ENCODE peak calls at places on chromosome 19, in nine cellular contexts. R, V, H, C, P, T, S, U and F are unnamed samples.

GRCh38 chr19:47093254-47093653 is 20.3 kb downstream of the ZC3H4 start:
- DNase-seq in R (no peak), V (no peak), H (no peak), C (no peak), P (no peak), T (no peak), S (no peak), U (no peak), F (no peak)

GRCh38 chr19:7861619-7862412 is 12.4 kb downstream of the PRR36 start:
- DNase-seq in R (no peak), V (no peak), H (no peak), C (no peak), P (no peak), T (no peak), S (peak), U (no peak), F (no peak)

GRCh38 chr19:27746691-27747380 is 1466.1 kb downstream of the UQCRFS1 start:
- DNase-seq in R (peak), V (peak), H (peak), C (no peak), P (peak), T (no peak), S (peak), U (peak), F (no peak)

GRCh38 chr19:541699-542098 is 2.2 kb upstream of the GZMM start:
- DNase-seq in R (no peak), V (no peak), H (no peak), C (no peak), P (no peak), T (no peak), S (no peak), U (no peak), F (no peak)

GRCh38 chr19:39599116-39599515 is 3.2 kb upstream of the LGALS13 start:
- DNase-seq in R (no peak), V (peak), H (no peak), C (no peak), P (no peak), T (no peak), S (no peak), U (no peak), F (peak)

GRCh38 chr19:53193534-53194222 is 520 bp upstream of the ZNF665 start:
- DNase-seq in R (no peak), V (no peak), H (no peak), C (no peak), P (no peak), T (no peak), S (no peak), U (no peak), F (no peak)

GRCh38 chr19:5235458-5236219 is 105.0 kb downstream of the PTPRS start:
- DNase-seq in R (no peak), V (no peak), H (no peak), C (no peak), P (no peak), T (no peak), S (no peak), U (no peak), F (no peak)

GRCh38 chr19:13100031-13100588 is 2.5 kb downstream of the LYL1 start:
- DNase-seq in R (no peak), V (peak), H (peak), C (no peak), P (no peak), T (no peak), S (no peak), U (no peak), F (peak)

GRCh38 chr19:42277821-42278809 is 9.1 kb downstream of the CIC start:
- DNase-seq in R (peak), V (no peak), H (peak), C (no peak), P (no peak), T (no peak), S (no peak), U (no peak), F (peak)

GRCh38 chr19:20038358-20039202 is 725 bp downstream of the ZNF682 start:
- DNase-seq in R (no peak), V (no peak), H (no peak), C (no peak), P (no peak), T (no peak), S (no peak), U (no peak), F (no peak)

GRCh38 chr19:39046037-39046821 is 13.9 kb upstream of the FBXO27 start:
- DNase-seq in R (no peak), V (peak), H (no peak), C (no peak), P (no peak), T (no peak), S (no peak), U (no peak), F (no peak)

DNA sequence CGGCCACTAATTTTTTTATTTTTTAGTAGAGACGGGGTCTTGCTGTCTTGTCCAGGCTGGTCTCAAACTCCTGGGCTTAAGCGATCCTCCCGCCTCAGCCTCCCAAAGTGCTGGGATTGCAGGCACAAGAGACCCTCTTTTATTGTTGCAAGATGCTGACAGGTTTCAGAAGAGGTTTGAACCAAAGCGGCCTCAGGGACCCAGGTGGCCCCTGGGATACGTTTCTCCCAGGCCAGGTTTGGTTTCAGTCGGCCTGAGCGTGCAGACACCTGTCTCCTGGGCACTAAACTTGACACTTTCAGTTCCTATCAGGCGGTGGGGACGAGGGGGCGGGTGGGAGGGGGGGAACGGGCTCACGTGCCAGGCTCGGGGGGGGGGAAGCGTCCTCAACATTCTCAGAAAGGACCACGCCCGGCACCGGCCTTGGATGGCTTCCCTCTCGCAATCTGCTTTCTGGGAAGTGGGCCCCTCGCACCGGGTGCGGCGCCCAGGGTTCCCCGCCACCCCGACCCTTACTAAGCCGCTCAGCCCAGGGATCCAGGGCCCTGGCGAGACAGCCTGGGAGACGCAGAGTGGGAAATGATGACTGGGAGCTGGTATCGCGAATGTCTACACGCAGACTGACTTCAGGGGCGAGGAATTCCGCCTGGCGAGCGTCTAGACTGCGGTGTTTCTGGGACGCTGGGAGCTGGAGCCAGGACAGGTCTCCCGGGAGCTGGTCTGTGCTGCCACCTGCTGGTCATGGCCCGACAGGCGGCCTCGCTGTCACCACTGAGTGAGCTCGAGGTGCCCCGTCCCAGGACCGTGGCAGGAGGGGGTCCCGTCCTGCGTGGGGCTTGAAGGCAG is 91.6 kb downstream of the GNG7 start:
- DNase-seq in R (peak), V (peak), H (peak), C (peak), P (peak), T (peak), S (peak), U (peak), F (peak)
- TF ChIP-seq POLR2A in R (no peak), V (no peak), H (no peak), C (peak), P (no peak), T (no peak), S (no peak), U (no peak), F (peak)

GRCh38 chr19:48913114-48913513 is 13.0 kb downstream of the NUCB1 start:
- DNase-seq in R (no peak), V (no peak), H (no peak), C (no peak), P (no peak), T (no peak), S (no peak), U (no peak), F (no peak)
- TF ChIP-seq POLR2A in R (no peak), V (no peak), H (no peak), C (no peak), P (no peak), T (no peak), S (no peak), U (no peak), F (no peak)

DNA sequence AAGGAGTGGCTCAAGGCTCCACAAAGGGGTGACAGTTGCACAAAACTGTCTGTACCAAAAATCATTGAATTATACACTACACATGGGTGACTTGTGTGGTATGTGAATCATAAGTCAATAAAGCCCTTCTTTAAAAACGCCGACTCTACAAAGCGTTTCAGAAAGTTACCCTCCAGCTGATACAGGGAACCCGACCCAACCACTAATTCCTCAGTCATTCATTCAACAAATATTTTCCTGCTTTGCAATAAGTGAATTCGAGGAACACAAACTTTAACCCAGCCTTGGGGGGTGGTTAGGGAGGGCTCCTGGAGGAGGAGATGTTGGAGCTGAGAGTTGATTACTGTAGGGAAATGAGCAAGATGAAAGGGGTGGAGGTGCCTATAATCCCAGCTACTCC is 32.0 kb downstream of the LTBP4 start:
- DNase-seq in R (no peak), V (no peak), H (no peak), C (no peak), P (no peak), T (no peak), S (no peak), U (no peak), F (no peak)
- TF ChIP-seq POLR2A in R (no peak), V (no peak), H (no peak), C (no peak), P (no peak), T (no peak), S (no peak), U (no peak), F (no peak)

GRCh38 chr19:45142728-45143115 is 18.1 kb downstream of the NKPD1 start:
- DNase-seq in R (no peak), V (no peak), H (no peak), C (no peak), P (no peak), T (no peak), S (no peak), U (no peak), F (no peak)
- TF ChIP-seq POLR2A in R (no peak), V (no peak), H (no peak), C (no peak), P (no peak), T (no peak), S (no peak), U (no peak), F (no peak)

GRCh38 chr19:4060621-4061177 is 6.0 kb downstream of the ZBTB7A start:
- DNase-seq in R (no peak), V (no peak), H (peak), C (no peak), P (peak), T (no peak), S (no peak), U (no peak), F (no peak)

GRCh38 chr19:4062576-4063368 is 3.9 kb downstream of the ZBTB7A start:
- DNase-seq in R (no peak), V (no peak), H (peak), C (no peak), P (peak), T (no peak), S (no peak), U (no peak), F (no peak)

GRCh38 chr19:4059931-4060620 is 6.6 kb downstream of the ZBTB7A start:
- DNase-seq in R (no peak), V (no peak), H (peak), C (peak), P (peak), T (peak), S (peak), U (peak), F (no peak)

GRCh38 chr19:4061683-4062575 is 4.8 kb downstream of the ZBTB7A start:
- DNase-seq in R (peak), V (no peak), H (peak), C (no peak), P (peak), T (no peak), S (peak), U (no peak), F (no peak)

DNA sequence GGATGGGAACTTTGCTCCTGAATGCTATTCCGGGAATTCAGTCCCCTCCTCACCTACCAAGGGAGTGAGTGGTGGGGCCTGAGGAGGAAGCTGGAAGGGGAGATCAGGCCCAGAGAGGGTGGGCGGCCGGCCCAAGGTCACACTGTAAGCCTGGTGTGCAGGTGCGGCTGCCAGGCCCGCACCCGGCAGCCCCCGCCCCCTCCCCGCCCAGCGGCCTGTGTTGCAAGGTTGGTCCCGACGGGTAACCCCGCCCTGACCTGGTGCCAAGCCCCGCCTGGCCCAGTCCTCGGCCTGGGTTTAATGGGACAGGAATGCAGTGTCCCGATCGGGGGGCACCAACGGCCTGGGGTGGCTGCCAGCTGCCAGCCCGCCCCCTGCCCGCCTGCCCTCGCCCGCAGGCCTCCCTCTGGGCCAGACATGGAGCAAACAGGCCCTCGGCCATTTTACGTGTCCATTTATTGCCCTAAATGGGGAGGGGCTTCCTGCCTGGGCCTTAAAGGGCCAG is 5.5 kb downstream of the ZBTB7A start:
- DNase-seq in R (peak), V (peak), H (peak), C (peak), P (peak), T (peak), S (peak), U (peak), F (peak)
- TF ChIP-seq POLR2A in R (no peak), V (no peak), H (no peak), C (no peak), P (peak), T (no peak), S (no peak), U (no peak), F (no peak)

GRCh38 chr19:58578430-58578925 is 5.3 kb upstream of the MZF1 start:
- DNase-seq in R (no peak), V (no peak), H (no peak), C (peak), P (no peak), T (no peak), S (no peak), U (no peak), F (no peak)

GRCh38 chr19:58577581-58578429 is 4.7 kb upstream of the MZF1 start:
- DNase-seq in R (no peak), V (no peak), H (peak), C (peak), P (no peak), T (no peak), S (peak), U (no peak), F (no peak)

GRCh38 chr19:58572818-58573657 is at the start of gene MZF1:
- DNase-seq in R (peak), V (peak), H (peak), C (peak), P (peak), T (peak), S (peak), U (peak), F (peak)

GRCh38 chr19:58573658-58574164 is 576 bp upstream of the MZF1 start:
- DNase-seq in R (no peak), V (no peak), H (no peak), C (no peak), P (no peak), T (no peak), S (no peak), U (no peak), F (no peak)

DNA sequence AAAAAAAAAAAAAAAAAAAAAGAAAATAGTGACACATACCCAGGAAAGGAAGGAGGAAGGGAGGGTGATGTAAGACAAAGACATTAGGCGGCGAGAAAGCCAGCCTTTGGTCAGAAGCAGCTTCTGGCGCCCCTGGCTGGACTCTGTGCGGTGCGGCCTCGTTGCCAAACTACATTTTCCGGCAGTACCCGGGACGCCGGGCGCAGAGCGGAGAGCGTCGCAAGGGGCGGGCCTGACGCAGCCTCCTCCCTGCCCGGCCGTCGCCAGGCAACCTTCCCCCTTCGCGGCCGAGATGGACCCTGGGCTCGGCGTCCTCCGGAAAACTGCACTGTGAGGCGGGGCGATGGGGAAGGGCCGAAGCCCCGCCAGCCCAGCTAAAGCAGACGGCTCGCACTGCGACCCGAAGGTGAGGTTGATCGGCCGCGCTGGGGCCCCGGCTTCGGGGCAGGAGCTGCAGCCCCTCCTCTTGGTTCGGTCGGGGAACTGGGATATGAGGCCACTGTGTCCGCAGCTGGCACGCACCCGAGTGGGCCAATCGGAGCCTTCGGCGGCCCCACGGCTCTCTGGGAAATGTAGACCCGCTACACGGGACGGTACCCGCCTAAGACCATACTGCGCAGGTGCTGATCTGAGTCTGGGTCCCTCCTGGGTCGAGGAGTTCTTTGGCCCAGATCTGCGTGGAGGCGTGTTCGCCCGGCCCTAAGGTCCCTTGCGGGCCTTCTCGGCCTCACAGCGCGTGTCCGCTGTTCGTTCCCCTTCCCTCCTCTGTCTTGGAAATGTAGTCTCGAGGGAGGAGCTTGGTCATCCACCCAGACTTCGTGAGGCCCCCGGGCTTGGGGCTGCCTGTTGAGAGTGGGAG is 2.3 kb upstream of the MZF1 start:
- DNase-seq in R (peak), V (peak), H (peak), C (peak), P (peak), T (peak), S (peak), U (peak), F (peak)
- TF ChIP-seq POLR2A in R (no peak), V (peak), H (no peak), C (peak), P (peak), T (peak), S (no peak), U (no peak), F (peak)

GRCh38 chr19:33298146-33298911 is 4.0 kb downstream of the CEBPA start:
- DNase-seq in R (peak), V (no peak), H (peak), C (no peak), P (peak), T (no peak), S (peak), U (no peak), F (no peak)
- TF ChIP-seq POLR2A in R (no peak), V (peak), H (no peak), C (no peak), P (no peak), T (no peak), S (no peak), U (no peak), F (no peak)

DNA sequence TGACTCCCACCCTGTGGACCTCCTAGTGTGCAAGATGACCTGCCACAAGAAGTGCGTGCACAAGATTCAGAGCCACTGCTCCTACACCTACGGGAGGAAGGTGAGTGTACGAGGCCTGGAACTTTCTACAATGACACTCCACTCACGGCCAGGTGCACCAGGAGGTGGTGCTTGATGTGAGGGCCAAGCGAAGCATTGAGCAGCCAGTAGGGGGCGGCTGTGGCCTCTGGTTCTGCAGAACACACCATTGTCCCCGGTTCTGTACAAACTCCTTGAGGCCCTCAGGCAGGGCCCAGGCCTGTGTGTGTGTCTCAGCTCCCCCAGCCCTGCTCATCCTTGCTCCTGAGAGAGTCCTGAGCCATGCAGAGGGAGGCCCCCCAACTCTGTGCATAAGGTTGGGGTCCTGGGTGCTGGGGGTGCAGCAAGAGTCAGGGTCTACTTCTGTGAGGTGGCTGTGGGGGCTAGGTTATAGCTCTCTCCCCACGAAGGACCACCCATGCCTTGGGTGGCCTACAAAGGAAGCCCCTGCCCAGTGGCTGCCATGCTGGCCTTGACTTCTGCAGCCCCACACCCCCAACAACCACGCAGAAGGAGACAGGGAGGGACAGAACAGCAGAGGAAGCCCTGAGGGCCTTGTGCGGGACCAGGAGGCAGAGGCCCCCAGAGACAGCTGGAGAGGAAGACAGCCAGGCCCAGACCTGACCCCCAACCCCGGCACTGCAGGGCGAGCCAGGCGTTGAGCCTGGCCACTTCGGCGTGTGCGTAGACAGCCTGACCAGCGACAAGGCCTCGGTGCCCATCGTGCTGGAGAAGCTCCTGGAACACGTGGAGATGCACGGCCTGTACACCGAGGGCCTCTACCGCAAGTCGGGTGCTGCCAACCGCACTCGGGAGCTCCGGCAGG is 9.7 kb upstream of the USE1 start:
- DNase-seq in R (peak), V (peak), H (peak), C (peak), P (peak), T (peak), S (peak), U (no peak), F (no peak)
- TF ChIP-seq POLR2A in R (no peak), V (no peak), H (no peak), C (no peak), P (no peak), T (no peak), S (no peak), U (no peak), F (no peak)

GRCh38 chr19:51809787-51810186 is 14.8 kb downstream of the FPR3 start:
- DNase-seq in R (no peak), V (no peak), H (no peak), C (no peak), P (no peak), T (no peak), S (no peak), U (peak), F (no peak)
- TF ChIP-seq POLR2A in R (no peak), V (no peak), H (no peak), C (no peak), P (no peak), T (no peak), S (no peak), U (no peak), F (no peak)

GRCh38 chr19:29773141-29773540 is 38.6 kb upstream of the CCNE1 start:
- DNase-seq in R (no peak), V (no peak), H (no peak), C (no peak), P (no peak), T (no peak), S (no peak), U (no peak), F (no peak)

GRCh38 chr19:29774126-29774525 is 37.7 kb upstream of the CCNE1 start:
- DNase-seq in R (no peak), V (no peak), H (no peak), C (no peak), P (no peak), T (no peak), S (no peak), U (no peak), F (no peak)

GRCh38 chr19:29770653-29771052 is 41.1 kb upstream of the CCNE1 start:
- DNase-seq in R (no peak), V (no peak), H (no peak), C (no peak), P (no peak), T (no peak), S (no peak), U (no peak), F (no peak)

GRCh38 chr19:29771708-29772415 is 39.9 kb upstream of the CCNE1 start:
- DNase-seq in R (no peak), V (peak), H (no peak), C (peak), P (peak), T (no peak), S (peak), U (no peak), F (peak)

GRCh38 chr19:29772696-29773095 is 39.1 kb upstream of the CCNE1 start:
- DNase-seq in R (no peak), V (no peak), H (no peak), C (no peak), P (no peak), T (no peak), S (no peak), U (no peak), F (no peak)
- TF ChIP-seq POLR2A in R (no peak), V (no peak), H (no peak), C (no peak), P (no peak), T (no peak), S (no peak), U (no peak), F (no peak)